ENCODE peak calls at places on chromosomes 1 and 21, in eight cellular contexts. B is CD4-positive, alpha-beta memory T cell; U is H1; A is upper lobe of right lung; S is heart left ventricle; X is adrenal gland; G is lung; P is breast epithelium. Q is an unnamed sample.

GRCh38 chr1:201795066-201795465 is 33.9 kb upstream of the IPO9 start:
- DNase-seq in B (no peak), U (no peak), A (no peak), S (no peak), X (no peak), G (no peak), P (no peak), Q (no peak)

GRCh38 chr1:214422137-214422671 is 129.2 kb downstream of the PTPN14 start:
- DNase-seq in B (no peak), U (no peak), A (no peak), S (no peak), X (no peak), G (no peak), P (no peak), Q (no peak)

GRCh38 chr1:241640867-241641542 is 836 bp upstream of the CHML start:
- DNase-seq in B (no peak), U (no peak), A (no peak), S (no peak), X (no peak), G (no peak), P (no peak), Q (no peak)

GRCh38 chr1:78254517-78254916 is 208.8 kb downstream of the GIPC2 start:
- DNase-seq in B (no peak), U (no peak), A (no peak), S (no peak), X (no peak), G (no peak), P (no peak), Q (no peak)

GRCh38 chr1:194929376-194929775 is 1678.9 kb downstream of the KCNT2 start:
- DNase-seq in B (no peak), U (no peak), A (no peak), S (no peak), X (no peak), G (no peak), P (no peak), Q (no peak)

GRCh38 chr21:31334648-31335121 is 9.4 kb downstream of the TIAM1 start:
- DNase-seq in B (no peak), U (no peak), A (no peak), S (no peak), X (no peak), G (no peak), P (no peak), Q (no peak)

GRCh38 chr1:231192620-231193163 is 30.8 kb downstream of the TRIM67 start:
- DNase-seq in B (no peak), U (no peak), A (peak; percentile 81), S (peak; percentile 66), X (peak; percentile 84), G (peak; percentile 88), P (no peak), Q (peak; percentile 70)

GRCh38 chr1:56148466-56149193 is 430.7 kb downstream of the PLPP3 start:
- DNase-seq in B (no peak), U (no peak), A (no peak), S (no peak), X (no peak), G (no peak), P (no peak), Q (no peak)

GRCh38 chr21:41559658-41560599 is 52.0 kb upstream of the TMPRSS2 start:
- DNase-seq in B (no peak), U (no peak), A (no peak), S (no peak), X (no peak), G (no peak), P (no peak), Q (no peak)

GRCh38 chr1:169305948-169306347 is 61.6 kb downstream of the NME7 start:
- DNase-seq in B (no peak), U (no peak), A (no peak), S (no peak), X (no peak), G (no peak), P (no peak), Q (no peak)

GRCh38 chr1:169312084-169312954 is 55.3 kb downstream of the NME7 start:
- DNase-seq in B (peak; percentile 19), U (no peak), A (no peak), S (no peak), X (no peak), G (no peak), P (no peak), Q (no peak)

GRCh38 chr1:169308313-169309039 is 59.1 kb downstream of the NME7 start:
- DNase-seq in B (no peak), U (no peak), A (no peak), S (no peak), X (no peak), G (no peak), P (no peak), Q (no peak)

GRCh38 chr1:169307176-169307575 is 60.4 kb downstream of the NME7 start:
- DNase-seq in B (no peak), U (no peak), A (no peak), S (no peak), X (no peak), G (no peak), P (no peak), Q (no peak)

DNA sequence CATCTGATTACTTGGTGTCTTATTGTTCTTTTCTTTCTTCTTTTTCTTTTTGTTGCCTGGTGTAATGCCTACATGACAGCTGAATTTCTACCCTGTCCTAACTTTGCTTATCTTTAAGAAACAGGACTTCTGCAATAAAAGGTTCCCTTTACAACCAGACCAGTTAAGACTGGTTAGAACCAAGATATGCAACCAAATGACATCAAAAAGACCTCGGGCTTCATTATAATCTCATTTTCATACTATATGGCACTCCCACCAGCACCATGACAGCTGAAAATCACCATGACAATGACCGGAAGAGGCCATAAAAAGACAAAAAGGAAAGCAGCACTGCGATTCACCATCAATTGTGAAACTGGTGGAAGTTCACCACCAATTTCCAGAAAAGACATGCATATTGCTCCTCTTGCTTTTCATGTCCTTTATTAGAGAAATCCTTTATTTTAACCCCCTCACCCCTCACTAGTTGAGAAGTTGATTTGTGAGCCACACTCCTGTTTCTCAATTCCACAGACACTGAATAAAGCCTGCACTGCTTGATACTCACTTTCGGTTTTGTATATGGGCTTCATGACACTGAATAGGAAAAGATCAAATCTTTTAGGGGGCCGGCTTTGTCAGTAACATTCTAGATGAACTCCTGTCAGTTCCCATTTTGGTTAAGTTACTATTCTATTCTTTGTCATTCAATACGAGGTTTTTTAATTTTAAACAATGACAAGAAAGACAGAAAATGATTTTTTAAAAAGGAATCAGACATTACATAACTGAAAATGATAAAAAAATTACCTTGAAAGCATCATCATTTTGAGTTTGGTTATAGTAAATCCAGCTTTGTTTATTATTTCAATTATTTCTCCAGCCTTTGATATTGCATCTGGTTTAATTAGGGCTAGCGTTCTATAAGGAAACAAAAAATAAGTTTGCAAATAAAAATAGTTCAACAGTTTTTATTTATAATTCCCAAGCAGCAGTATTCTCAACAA is 58.1 kb downstream of the NME7 start:
- DNase-seq in B (no peak), U (no peak), A (no peak), S (no peak), X (no peak), G (no peak), P (no peak), Q (no peak)
- H3K4me3 ChIP-seq in B (no peak overlapping the region), U (no peak overlapping the region), A (no peak overlapping the region), S (no peak overlapping the region), X (no peak overlapping the region), G (no peak overlapping the region), P (no peak overlapping the region), Q (no peak overlapping the region)

DNA sequence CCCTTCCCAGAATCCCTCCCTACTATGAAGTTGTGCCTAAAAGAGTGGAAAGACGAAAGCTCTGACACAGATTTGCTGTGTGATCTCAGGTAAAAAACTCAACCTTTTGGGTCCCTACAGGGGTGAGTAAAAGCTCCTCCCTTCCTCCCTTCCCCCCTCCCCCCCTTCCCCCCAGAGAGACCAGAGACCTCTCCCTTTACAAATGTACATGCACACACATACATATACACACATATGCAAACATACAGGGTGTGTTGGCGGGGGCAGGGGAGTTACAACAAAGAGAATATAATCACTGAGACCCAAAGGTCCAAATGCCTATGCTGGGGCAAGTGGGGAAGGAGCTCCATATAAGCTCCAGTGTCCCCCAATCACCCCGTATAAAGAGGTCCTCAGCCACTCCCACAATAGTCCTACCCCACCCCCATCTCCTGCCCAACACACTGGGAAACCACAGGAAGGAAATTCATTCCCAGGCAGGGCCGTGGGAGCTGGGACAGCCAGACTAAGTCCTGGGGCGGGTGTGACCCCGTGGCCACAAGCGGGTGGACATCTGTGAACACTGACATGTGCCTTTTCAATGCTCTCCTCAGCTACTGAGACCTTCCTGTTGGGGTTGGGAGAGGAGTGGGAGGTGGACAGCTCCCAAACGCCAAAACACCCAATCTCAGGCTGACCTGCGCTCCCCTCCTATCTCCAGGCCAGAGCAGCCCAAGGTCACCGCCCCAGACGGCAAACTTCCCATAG is 2.0 kb downstream of the MEF2D start:
- DNase-seq in B (no peak), U (peak; percentile 64), A (peak; percentile 66), S (peak; percentile 87), X (peak; percentile 85), G (peak; percentile 40), P (no peak), Q (peak; percentile 79)
- H3K27ac ChIP-seq in B (peak overlapping the region; percentile 94), U (no peak overlapping the region), A (peak overlapping the region; percentile 100), S (peak overlapping the region; percentile 99), X (peak overlapping the region; percentile 100), G (peak overlapping the region; percentile 71), P (peak overlapping the region; percentile 100), Q (peak overlapping the region; percentile 100)

GRCh38 chr1:160639652-160640051 is 7.2 kb downstream of the SLAMF1 start:
- DNase-seq in B (no peak), U (no peak), A (no peak), S (no peak), X (no peak), G (no peak), P (no peak), Q (no peak)
- H3K4me3 ChIP-seq in B (no peak overlapping the region), U (no peak overlapping the region), A (no peak overlapping the region), S (no peak overlapping the region), X (no peak overlapping the region), G (no peak overlapping the region), P (no peak overlapping the region), Q (no peak overlapping the region)

GRCh38 chr1:156482276-156482675 is 18.3 kb downstream of the MEF2D start:
- DNase-seq in B (no peak), U (no peak), A (no peak), S (no peak), X (no peak), G (no peak), P (no peak), Q (no peak)

GRCh38 chr1:156485984-156486383 is 14.6 kb downstream of the MEF2D start:
- DNase-seq in B (no peak), U (no peak), A (no peak), S (no peak), X (no peak), G (no peak), P (no peak), Q (no peak)

GRCh38 chr1:156484480-156485058 is 16.0 kb downstream of the MEF2D start:
- DNase-seq in B (no peak), U (no peak), A (no peak), S (no peak), X (no peak), G (no peak), P (no peak), Q (no peak)

GRCh38 chr1:156481527-156481926 is 19.0 kb downstream of the MEF2D start:
- DNase-seq in B (peak; percentile 39), U (no peak), A (no peak), S (no peak), X (no peak), G (no peak), P (no peak), Q (no peak)

DNA sequence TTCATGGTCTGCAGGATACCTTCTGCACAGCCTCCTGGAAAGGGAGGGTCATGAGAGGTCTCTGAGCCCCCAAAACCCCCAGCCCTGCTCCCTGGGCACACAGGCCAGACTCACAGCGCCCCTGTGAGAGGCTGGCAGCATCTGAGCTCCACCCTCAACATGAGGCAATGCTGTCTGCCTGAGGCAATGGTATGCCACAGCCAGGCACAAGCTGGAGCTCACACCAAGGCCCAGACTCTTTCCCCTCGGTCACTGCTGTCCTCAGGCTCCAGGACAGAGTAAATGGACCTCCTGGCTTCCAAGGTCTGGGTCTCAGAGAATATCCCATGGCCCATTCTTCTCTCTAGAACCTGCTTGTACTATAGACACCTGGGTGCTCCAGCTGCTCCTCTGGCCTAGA is 17.2 kb downstream of the MEF2D start:
- DNase-seq in B (no peak), U (no peak), A (no peak), S (no peak), X (no peak), G (no peak), P (no peak), Q (no peak)
- H3K27ac ChIP-seq in B (no peak overlapping the region), U (no peak overlapping the region), A (no peak overlapping the region), S (peak overlapping the region; percentile 62), X (peak overlapping the region; percentile 2), G (no peak overlapping the region), P (no peak overlapping the region), Q (no peak overlapping the region)